ENCODE peak calls at places on chromosomes 6 and 20, in nine cellular contexts. One of them, this sample, is unnamed.

GRCh38 chr6:139126255-139126654 is 8.6 kb upstream of the HECA start:
- DNase-seq in H54: no peak
- DNase-seq in suprapubic skin: no peak
- DNase-seq in body of pancreas: peak; percentile 55
- DNase-seq in lower leg skin: no peak
- DNase-seq in tibial nerve: no peak
- DNase-seq in stomach: no peak
- DNase-seq in GM12878: no peak
- DNase-seq in A549: no peak
- DNase-seq in this sample: no peak

GRCh38 chr6:15239606-15240364 is 6.1 kb upstream of the JARID2 start:
- DNase-seq in lower leg skin: no peak
- DNase-seq in suprapubic skin: no peak
- DNase-seq in body of pancreas: no peak
- DNase-seq in tibial nerve: no peak
- DNase-seq in GM12878: no peak
- DNase-seq in stomach: no peak
- DNase-seq in A549: no peak
- DNase-seq in H54: no peak
- DNase-seq in this sample: no peak

GRCh38 chr6:29516108-29516507 is 28.4 kb upstream of the MAS1L start:
- DNase-seq in suprapubic skin: no peak
- DNase-seq in GM12878: no peak
- DNase-seq in H54: peak; percentile 45
- DNase-seq in lower leg skin: peak; percentile 49
- DNase-seq in stomach: no peak
- DNase-seq in A549: peak; percentile 5
- DNase-seq in tibial nerve: no peak
- DNase-seq in body of pancreas: no peak
- DNase-seq in this sample: no peak

GRCh38 chr20:47792021-47792618 is 6.8 kb upstream of the SULF2 start:
- DNase-seq in A549: peak; percentile 47
- DNase-seq in lower leg skin: peak; percentile 90
- DNase-seq in GM12878: no peak
- DNase-seq in tibial nerve: peak; percentile 72
- DNase-seq in stomach: no peak
- DNase-seq in body of pancreas: peak; percentile 73
- DNase-seq in suprapubic skin: peak; percentile 80
- DNase-seq in H54: peak; percentile 72
- DNase-seq in this sample: peak; percentile 75

GRCh38 chr6:133549252-133549925 is 308.2 kb downstream of the EYA4 start:
- DNase-seq in GM12878: no peak
- DNase-seq in body of pancreas: no peak
- DNase-seq in suprapubic skin: no peak
- DNase-seq in stomach: no peak
- DNase-seq in tibial nerve: no peak
- DNase-seq in lower leg skin: no peak
- DNase-seq in H54: no peak
- DNase-seq in A549: peak; percentile 51
- DNase-seq in this sample: no peak

GRCh38 chr20:45138451-45139300 is 14.4 kb upstream of the WFDC12 start:
- DNase-seq in GM12878: no peak
- DNase-seq in tibial nerve: no peak
- DNase-seq in stomach: peak; percentile 62
- DNase-seq in suprapubic skin: no peak
- DNase-seq in body of pancreas: peak; percentile 46
- DNase-seq in H54: peak; percentile 35
- DNase-seq in lower leg skin: peak; percentile 91
- DNase-seq in A549: peak; percentile 59
- DNase-seq in this sample: peak; percentile 79

GRCh38 chr6:40956871-40957270 is 82.2 kb downstream of the UNC5CL start:
- DNase-seq in suprapubic skin: no peak
- DNase-seq in tibial nerve: no peak
- DNase-seq in lower leg skin: no peak
- DNase-seq in A549: no peak
- DNase-seq in stomach: no peak
- DNase-seq in H54: no peak
- DNase-seq in body of pancreas: no peak
- DNase-seq in GM12878: no peak
- DNase-seq in this sample: no peak

GRCh38 chr20:16001286-16001685 is 572.0 kb downstream of the KIF16B start:
- DNase-seq in stomach: no peak
- DNase-seq in tibial nerve: no peak
- DNase-seq in body of pancreas: no peak
- DNase-seq in lower leg skin: no peak
- DNase-seq in H54: no peak
- DNase-seq in A549: no peak
- DNase-seq in GM12878: no peak
- DNase-seq in suprapubic skin: no peak
- DNase-seq in this sample: no peak

GRCh38 chr6:36851149-36851614 is 11.9 kb upstream of the CPNE5 start:
- DNase-seq in lower leg skin: no peak
- DNase-seq in body of pancreas: peak; percentile 71
- DNase-seq in A549: peak; percentile 45
- DNase-seq in H54: peak; percentile 64
- DNase-seq in GM12878: no peak
- DNase-seq in tibial nerve: no peak
- DNase-seq in suprapubic skin: peak; percentile 57
- DNase-seq in stomach: peak; percentile 49
- DNase-seq in this sample: peak; percentile 36

GRCh38 chr20:836188-836587 is 2.7 kb downstream of the FAM110A start:
- DNase-seq in lower leg skin: no peak
- DNase-seq in A549: no peak
- DNase-seq in body of pancreas: no peak
- DNase-seq in tibial nerve: no peak
- DNase-seq in H54: no peak
- DNase-seq in suprapubic skin: no peak
- DNase-seq in stomach: no peak
- DNase-seq in GM12878: no peak
- DNase-seq in this sample: no peak

GRCh38 chr6:140183881-140184280 is 809.4 kb upstream of the CITED2 start:
- DNase-seq in body of pancreas: no peak
- DNase-seq in suprapubic skin: no peak
- DNase-seq in GM12878: no peak
- DNase-seq in H54: no peak
- DNase-seq in A549: no peak
- DNase-seq in lower leg skin: no peak
- DNase-seq in tibial nerve: no peak
- DNase-seq in stomach: no peak
- DNase-seq in this sample: no peak

GRCh38 chr20:62211769-62212288 is 8.2 kb downstream of the HRH3 start:
- DNase-seq in suprapubic skin: no peak
- DNase-seq in H54: no peak
- DNase-seq in stomach: no peak
- DNase-seq in lower leg skin: no peak
- DNase-seq in GM12878: no peak
- DNase-seq in tibial nerve: no peak
- DNase-seq in body of pancreas: no peak
- DNase-seq in A549: no peak
- DNase-seq in this sample: peak; percentile 26

GRCh38 chr6:45326698-45327417 is 1.3 kb upstream of the RUNX2 start:
- DNase-seq in suprapubic skin: no peak
- DNase-seq in A549: no peak
- DNase-seq in H54: no peak
- DNase-seq in body of pancreas: no peak
- DNase-seq in stomach: no peak
- DNase-seq in tibial nerve: no peak
- DNase-seq in lower leg skin: no peak
- DNase-seq in GM12878: no peak
- DNase-seq in this sample: no peak

GRCh38 chr6:1670711-1671462 is 61.2 kb downstream of the FOXC1 start:
- DNase-seq in suprapubic skin: no peak
- DNase-seq in stomach: no peak
- DNase-seq in A549: no peak
- DNase-seq in tibial nerve: no peak
- DNase-seq in H54: no peak
- DNase-seq in GM12878: peak; percentile 31
- DNase-seq in body of pancreas: no peak
- DNase-seq in lower leg skin: no peak
- DNase-seq in this sample: no peak

GRCh38 chr6:101011165-101011564 is 130.0 kb upstream of the ASCC3 start:
- DNase-seq in H54: no peak
- DNase-seq in lower leg skin: no peak
- DNase-seq in body of pancreas: no peak
- DNase-seq in A549: no peak
- DNase-seq in GM12878: peak; percentile 33
- DNase-seq in tibial nerve: no peak
- DNase-seq in stomach: no peak
- DNase-seq in suprapubic skin: no peak
- DNase-seq in this sample: no peak

GRCh38 chr6:34648808-34649207 is 47.8 kb downstream of the ILRUN start:
- DNase-seq in tibial nerve: no peak
- DNase-seq in lower leg skin: no peak
- DNase-seq in stomach: no peak
- DNase-seq in suprapubic skin: no peak
- DNase-seq in A549: no peak
- DNase-seq in GM12878: no peak
- DNase-seq in body of pancreas: no peak
- DNase-seq in H54: no peak
- DNase-seq in this sample: no peak
- TF ChIP-seq POLR2A in tibial nerve: no peak
- TF ChIP-seq POLR2A in lower leg skin: no peak
- TF ChIP-seq POLR2A in stomach: no peak
- TF ChIP-seq POLR2A in suprapubic skin: no peak
- TF ChIP-seq POLR2A in A549: no peak
- TF ChIP-seq POLR2A in GM12878: no peak
- TF ChIP-seq POLR2A in body of pancreas: no peak
- TF ChIP-seq POLR2A in H54: no peak
- TF ChIP-seq POLR2A in this sample: no peak

DNA sequence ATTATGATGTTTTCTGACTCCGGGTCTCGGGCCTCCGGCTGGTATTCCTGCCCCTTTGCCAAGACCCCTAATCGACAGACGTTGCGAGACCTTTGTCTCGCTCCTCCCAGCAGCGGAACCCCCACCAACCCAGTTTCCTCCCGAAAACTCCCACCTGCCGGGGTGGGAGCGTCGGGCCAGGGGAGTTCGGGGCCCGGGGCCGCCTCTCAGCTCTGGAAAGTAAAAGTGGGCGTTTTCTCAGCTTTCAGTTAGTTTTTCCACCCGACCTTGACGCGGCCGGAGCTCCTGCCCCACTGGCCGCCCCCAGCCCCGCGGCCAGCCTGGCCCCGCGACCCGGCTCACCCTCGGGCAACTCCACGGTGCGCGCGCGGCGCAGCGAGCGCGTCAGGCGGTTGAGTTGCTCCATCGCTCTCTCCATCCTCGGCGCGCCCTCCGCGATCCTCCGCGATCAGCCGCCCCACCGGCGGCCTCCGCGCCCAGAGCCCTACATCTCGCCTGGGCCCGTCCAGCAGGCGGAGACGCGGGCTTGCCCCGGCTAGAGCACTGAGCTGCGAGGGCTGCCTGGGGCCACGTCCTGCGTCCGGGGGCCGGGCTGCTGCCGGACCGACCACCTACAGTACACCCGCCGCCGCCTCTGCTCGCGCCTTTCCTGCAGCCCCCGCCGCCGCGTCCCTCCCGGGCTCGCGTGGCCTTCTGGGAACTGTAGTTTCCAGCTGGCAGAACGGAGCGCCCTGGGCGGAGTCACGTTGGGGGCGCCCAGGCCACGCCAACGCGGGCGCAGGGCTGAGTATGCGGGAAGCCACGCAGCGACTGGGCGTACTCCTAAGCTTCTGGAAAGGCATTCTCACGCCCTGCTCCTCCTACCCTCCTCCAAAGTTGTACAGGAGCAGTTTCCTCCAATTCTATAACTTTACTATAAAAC is at the start of gene HACE1:
- DNase-seq in lower leg skin: peak; percentile 97
- DNase-seq in A549: peak; percentile 83
- DNase-seq in H54: peak; percentile 72
- DNase-seq in body of pancreas: peak; percentile 88
- DNase-seq in stomach: peak; percentile 88
- DNase-seq in suprapubic skin: peak; percentile 93
- DNase-seq in tibial nerve: peak; percentile 73
- DNase-seq in GM12878: peak; percentile 45
- DNase-seq in this sample: peak; percentile 94
- TF ChIP-seq POLR2A in lower leg skin: no peak
- TF ChIP-seq POLR2A in A549: peak; percentile 53
- TF ChIP-seq POLR2A in H54: peak; percentile 84
- TF ChIP-seq POLR2A in body of pancreas: peak; percentile 16
- TF ChIP-seq POLR2A in stomach: no peak
- TF ChIP-seq POLR2A in suprapubic skin: no peak
- TF ChIP-seq POLR2A in tibial nerve: peak; percentile 56
- TF ChIP-seq POLR2A in GM12878: peak; percentile 78
- TF ChIP-seq POLR2A in this sample: peak; percentile 70

DNA sequence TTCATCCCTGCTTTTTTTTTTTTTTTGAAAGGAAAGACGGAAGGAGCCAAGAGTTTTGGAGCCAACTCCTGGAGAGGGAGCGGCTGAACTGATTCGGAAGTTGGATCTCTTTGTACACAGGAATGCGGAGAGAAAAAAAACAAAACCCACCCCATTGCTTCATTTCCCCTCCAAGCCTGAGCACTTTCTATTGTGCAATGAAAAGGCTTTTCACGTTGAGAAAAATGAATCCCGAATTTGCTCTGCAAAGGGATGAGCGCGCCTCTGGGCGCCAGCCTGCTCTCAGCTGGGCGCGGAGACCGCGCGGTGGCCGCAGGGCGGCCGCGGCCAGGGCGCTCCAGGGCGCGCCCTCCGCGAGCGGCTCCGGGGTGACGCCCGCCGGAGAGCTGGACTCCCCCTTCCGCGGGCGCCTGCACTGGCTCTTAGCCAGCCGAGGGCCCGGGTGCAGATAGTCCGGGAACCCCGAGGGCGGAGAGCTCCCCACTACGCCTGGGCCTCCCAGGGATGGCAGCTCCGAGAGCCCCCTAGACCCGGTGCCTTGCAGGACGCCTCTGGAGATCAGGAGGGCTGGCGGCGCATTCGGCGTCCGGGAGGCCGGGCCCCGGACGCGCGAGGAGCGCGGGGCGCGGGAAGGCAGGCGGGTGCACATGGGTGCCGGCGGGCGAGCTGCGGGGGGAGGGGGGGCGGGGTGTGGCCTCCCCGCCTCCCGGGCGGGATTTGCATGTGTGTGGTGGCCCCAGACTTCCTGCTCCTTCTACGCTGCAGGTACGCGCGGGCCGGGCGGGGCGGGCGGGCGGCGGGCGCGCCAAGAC is at the start of gene ITPR3:
- DNase-seq in body of pancreas: peak; percentile 77
- DNase-seq in A549: peak; percentile 66
- DNase-seq in GM12878: peak; percentile 28
- DNase-seq in tibial nerve: no peak
- DNase-seq in lower leg skin: no peak
- DNase-seq in stomach: peak; percentile 79
- DNase-seq in H54: peak; percentile 88
- DNase-seq in suprapubic skin: peak; percentile 82
- DNase-seq in this sample: peak; percentile 57
- TF ChIP-seq POLR2A in body of pancreas: no peak
- TF ChIP-seq POLR2A in A549: no peak
- TF ChIP-seq POLR2A in GM12878: no peak
- TF ChIP-seq POLR2A in tibial nerve: peak; percentile 8
- TF ChIP-seq POLR2A in lower leg skin: no peak
- TF ChIP-seq POLR2A in stomach: no peak
- TF ChIP-seq POLR2A in H54: peak; percentile 31
- TF ChIP-seq POLR2A in suprapubic skin: no peak
- TF ChIP-seq POLR2A in this sample: no peak

DNA sequence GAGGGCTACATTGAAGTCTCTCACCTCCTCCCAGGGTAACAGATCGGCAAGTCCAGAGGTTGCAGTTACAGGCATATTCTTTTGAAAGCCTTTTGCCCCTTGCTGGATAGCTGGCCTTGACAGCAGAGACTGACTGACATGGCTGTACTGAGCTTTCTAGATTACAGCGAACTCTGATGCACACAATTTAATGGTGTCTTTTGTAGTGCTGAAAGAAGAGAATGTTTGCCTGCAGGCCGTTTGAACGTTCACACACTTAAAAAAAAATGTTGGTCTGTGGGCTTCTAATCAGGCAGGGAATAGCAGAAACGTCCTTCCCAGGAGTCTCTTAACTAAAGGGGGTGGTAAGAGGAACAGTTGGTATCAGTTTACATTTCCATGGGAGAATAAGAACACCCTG is 214.0 kb upstream of the SSTR4 start:
- DNase-seq in stomach: no peak
- DNase-seq in tibial nerve: no peak
- DNase-seq in suprapubic skin: no peak
- DNase-seq in H54: no peak
- DNase-seq in A549: no peak
- DNase-seq in GM12878: no peak
- DNase-seq in lower leg skin: no peak
- DNase-seq in body of pancreas: no peak
- DNase-seq in this sample: no peak
- TF ChIP-seq POLR2A in stomach: no peak
- TF ChIP-seq POLR2A in tibial nerve: no peak
- TF ChIP-seq POLR2A in suprapubic skin: no peak
- TF ChIP-seq POLR2A in H54: no peak
- TF ChIP-seq POLR2A in A549: no peak
- TF ChIP-seq POLR2A in GM12878: no peak
- TF ChIP-seq POLR2A in lower leg skin: no peak
- TF ChIP-seq POLR2A in body of pancreas: no peak
- TF ChIP-seq POLR2A in this sample: no peak